ENCODE peak calls at places on chromosome 22, in five cellular contexts. One of them, this sample, is unnamed.
A peak's percentile ranks its signal among the peaks of the same experiment; 100 is the strongest.

GRCh38 chr22:38186429-38186828 is 4.8 kb upstream of the PLA2G6 start:
- DNase-seq in cardiac muscle cell: no peak
- DNase-seq in body of pancreas: no peak
- DNase-seq in sigmoid colon: no peak
- DNase-seq in kidney: no peak
- DNase-seq in this sample: no peak

GRCh38 chr22:25139062-25139461 is 60.6 kb upstream of the CRYBB3 start:
- DNase-seq in body of pancreas: peak; percentile 51
- DNase-seq in kidney: no peak
- DNase-seq in sigmoid colon: peak; percentile 74
- DNase-seq in cardiac muscle cell: no peak
- DNase-seq in this sample: no peak

GRCh38 chr22:46965552-46966494 is 203.4 kb downstream of the TBC1D22A start:
- DNase-seq in cardiac muscle cell: no peak
- DNase-seq in body of pancreas: no peak
- DNase-seq in sigmoid colon: peak; percentile 64
- DNase-seq in kidney: peak; percentile 56
- DNase-seq in this sample: no peak

GRCh38 chr22:40397436-40397835 is 27.0 kb downstream of the SGSM3 start:
- DNase-seq in kidney: no peak
- DNase-seq in body of pancreas: no peak
- DNase-seq in cardiac muscle cell: no peak
- DNase-seq in sigmoid colon: no peak
- DNase-seq in this sample: no peak

GRCh38 chr22:44567846-44568493 is 69.9 kb upstream of the RTL6 start:
- DNase-seq in sigmoid colon: peak; percentile 68
- DNase-seq in body of pancreas: peak; percentile 72
- DNase-seq in kidney: no peak
- DNase-seq in cardiac muscle cell: peak; percentile 51
- DNase-seq in this sample: peak; percentile 70

GRCh38 chr22:27769012-27769411 is 32.5 kb downstream of the MN1 start:
- DNase-seq in kidney: no peak
- DNase-seq in body of pancreas: no peak
- DNase-seq in cardiac muscle cell: no peak
- DNase-seq in sigmoid colon: no peak
- DNase-seq in this sample: no peak

GRCh38 chr22:38187413-38188212 is 6.0 kb upstream of the PLA2G6 start:
- DNase-seq in kidney: no peak
- DNase-seq in cardiac muscle cell: no peak
- DNase-seq in sigmoid colon: no peak
- DNase-seq in body of pancreas: peak; percentile 81
- DNase-seq in this sample: no peak

GRCh38 chr22:30390974-30391691 is 3.9 kb upstream of the RNF215 start:
- DNase-seq in cardiac muscle cell: peak; percentile 73
- DNase-seq in kidney: peak; percentile 84
- DNase-seq in body of pancreas: peak; percentile 81
- DNase-seq in sigmoid colon: no peak
- DNase-seq in this sample: peak; percentile 83

GRCh38 chr22:47291565-47292495 is 529.4 kb downstream of the TBC1D22A start:
- DNase-seq in cardiac muscle cell: no peak
- DNase-seq in body of pancreas: no peak
- DNase-seq in sigmoid colon: peak; percentile 46
- DNase-seq in kidney: no peak
- DNase-seq in this sample: no peak

GRCh38 chr22:26907366-26907765 is 250.0 kb downstream of the MIAT start:
- DNase-seq in cardiac muscle cell: no peak
- DNase-seq in kidney: no peak
- DNase-seq in body of pancreas: no peak
- DNase-seq in sigmoid colon: no peak
- DNase-seq in this sample: no peak

GRCh38 chr22:45007247-45007945 is 2.4 kb downstream of the PHF21B start:
- DNase-seq in cardiac muscle cell: peak; percentile 94
- DNase-seq in kidney: peak; percentile 81
- DNase-seq in body of pancreas: peak; percentile 33
- DNase-seq in sigmoid colon: no peak
- DNase-seq in this sample: peak; percentile 85

GRCh38 chr22:38873469-38874411 is 1.7 kb upstream of the CBX6 start:
- DNase-seq in kidney: no peak
- DNase-seq in cardiac muscle cell: no peak
- DNase-seq in body of pancreas: no peak
- DNase-seq in sigmoid colon: peak; percentile 53
- DNase-seq in this sample: no peak

GRCh38 chr22:49297871-49298721 is 529.6 kb downstream of the BRD1 start:
- DNase-seq in body of pancreas: no peak
- DNase-seq in cardiac muscle cell: no peak
- DNase-seq in sigmoid colon: no peak
- DNase-seq in kidney: no peak
- DNase-seq in this sample: no peak

GRCh38 chr22:45948081-45948648 is 28.8 kb downstream of the WNT7B start:
- DNase-seq in cardiac muscle cell: no peak
- DNase-seq in kidney: no peak
- DNase-seq in body of pancreas: no peak
- DNase-seq in sigmoid colon: no peak
- DNase-seq in this sample: peak; percentile 48

GRCh38 chr22:47175151-47175760 is 412.8 kb downstream of the TBC1D22A start:
- DNase-seq in body of pancreas: peak; percentile 6
- DNase-seq in sigmoid colon: peak; percentile 81
- DNase-seq in kidney: peak; percentile 71
- DNase-seq in cardiac muscle cell: no peak
- DNase-seq in this sample: no peak

GRCh38 chr22:17380711-17381087 is 11.4 kb downstream of the CECR2 start:
- DNase-seq in sigmoid colon: no peak
- DNase-seq in kidney: no peak
- DNase-seq in cardiac muscle cell: no peak
- DNase-seq in body of pancreas: no peak
- DNase-seq in this sample: no peak

GRCh38 chr22:20998411-20999336 is 3.2 kb downstream of the THAP7 start:
- DNase-seq in kidney: peak; percentile 61
- DNase-seq in cardiac muscle cell: no peak
- DNase-seq in sigmoid colon: no peak
- DNase-seq in body of pancreas: no peak
- DNase-seq in this sample: no peak

GRCh38 chr22:21000215-21000986 is 1.5 kb downstream of the THAP7 start:
- DNase-seq in kidney: peak; percentile 72
- DNase-seq in sigmoid colon: no peak
- DNase-seq in cardiac muscle cell: no peak
- DNase-seq in body of pancreas: no peak
- DNase-seq in this sample: no peak

GRCh38 chr22:20997536-20998257 is 4.2 kb downstream of the THAP7 start:
- DNase-seq in kidney: peak; percentile 65
- DNase-seq in sigmoid colon: no peak
- DNase-seq in cardiac muscle cell: no peak
- DNase-seq in body of pancreas: no peak
- DNase-seq in this sample: no peak

GRCh38 chr22:21000987-21001600 is 824 bp downstream of the THAP7 start:
- DNase-seq in kidney: no peak
- DNase-seq in body of pancreas: no peak
- DNase-seq in sigmoid colon: no peak
- DNase-seq in cardiac muscle cell: no peak
- DNase-seq in this sample: no peak

GRCh38 chr22:20999350-21000214 is 2.3 kb downstream of the THAP7 start:
- DNase-seq in kidney: peak; percentile 80
- DNase-seq in body of pancreas: no peak
- DNase-seq in sigmoid colon: no peak
- DNase-seq in cardiac muscle cell: no peak
- DNase-seq in this sample: no peak
- H3K36me3 ChIP-seq in kidney: peaks cover 5% of the 10 kb centered on the region
- H3K36me3 ChIP-seq in body of pancreas: no peaks in the 10 kb centered on the region
- H3K36me3 ChIP-seq in sigmoid colon: peaks cover 56% of the 10 kb centered on the region
- H3K36me3 ChIP-seq in cardiac muscle cell: peaks cover 10% of the 10 kb centered on the region
- H3K36me3 ChIP-seq in this sample: peaks cover 42% of the 10 kb centered on the region

DNA sequence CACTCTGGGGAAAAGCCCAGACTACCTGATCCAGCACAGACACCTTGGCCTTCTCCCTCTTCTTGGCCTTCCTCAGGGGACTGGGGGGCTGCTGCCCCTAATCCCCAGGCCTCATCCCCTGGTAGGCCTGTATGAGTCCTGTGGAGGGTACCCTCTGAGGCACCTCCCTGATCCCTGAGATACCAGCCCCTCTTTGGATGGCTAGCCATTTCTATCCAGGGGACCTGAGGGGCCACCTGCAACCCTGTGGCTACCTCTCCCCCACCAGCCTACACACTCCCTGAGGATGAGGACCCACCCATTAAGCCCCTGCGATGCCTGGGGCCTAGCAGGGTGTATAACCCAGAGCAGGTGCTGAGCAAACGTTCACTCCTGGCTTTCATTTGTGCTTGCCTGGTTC is 54.6 kb downstream of the HIRA start:
- DNase-seq in sigmoid colon: peak; percentile 11
- DNase-seq in body of pancreas: no peak
- DNase-seq in cardiac muscle cell: no peak
- DNase-seq in kidney: no peak
- DNase-seq in this sample: no peak
- H3K36me3 ChIP-seq in sigmoid colon: peaks cover 82% of the 10 kb centered on the region
- H3K36me3 ChIP-seq in body of pancreas: peaks cover 11% of the 10 kb centered on the region
- H3K36me3 ChIP-seq in cardiac muscle cell: peaks cover 79% of the 10 kb centered on the region
- H3K36me3 ChIP-seq in kidney: peaks cover 43% of the 10 kb centered on the region
- H3K36me3 ChIP-seq in this sample: peaks cover 61% of the 10 kb centered on the region

GRCh38 chr22:36227396-36227795 is 11.9 kb downstream of the APOL2 start:
- DNase-seq in sigmoid colon: no peak
- DNase-seq in body of pancreas: no peak
- DNase-seq in kidney: no peak
- DNase-seq in cardiac muscle cell: no peak
- DNase-seq in this sample: no peak
- H3K36me3 ChIP-seq in sigmoid colon: peaks cover 48% of the 10 kb centered on the region
- H3K36me3 ChIP-seq in body of pancreas: no peaks in the 10 kb centered on the region
- H3K36me3 ChIP-seq in kidney: peaks cover 22% of the 10 kb centered on the region
- H3K36me3 ChIP-seq in cardiac muscle cell: no peaks in the 10 kb centered on the region
- H3K36me3 ChIP-seq in this sample: no peaks in the 10 kb centered on the region

GRCh38 chr22:41885576-41885975 is 29.3 kb downstream of the SHISA8 start:
- DNase-seq in body of pancreas: no peak
- DNase-seq in cardiac muscle cell: no peak
- DNase-seq in kidney: no peak
- DNase-seq in sigmoid colon: no peak
- DNase-seq in this sample: no peak
- H3K36me3 ChIP-seq in body of pancreas: peaks cover 9% of the 10 kb centered on the region
- H3K36me3 ChIP-seq in cardiac muscle cell: peaks cover 93% of the 10 kb centered on the region
- H3K36me3 ChIP-seq in kidney: peaks cover 52% of the 10 kb centered on the region
- H3K36me3 ChIP-seq in sigmoid colon: peaks cover 97% of the 10 kb centered on the region
- H3K36me3 ChIP-seq in this sample: peaks cover 98% of the 10 kb centered on the region

DNA sequence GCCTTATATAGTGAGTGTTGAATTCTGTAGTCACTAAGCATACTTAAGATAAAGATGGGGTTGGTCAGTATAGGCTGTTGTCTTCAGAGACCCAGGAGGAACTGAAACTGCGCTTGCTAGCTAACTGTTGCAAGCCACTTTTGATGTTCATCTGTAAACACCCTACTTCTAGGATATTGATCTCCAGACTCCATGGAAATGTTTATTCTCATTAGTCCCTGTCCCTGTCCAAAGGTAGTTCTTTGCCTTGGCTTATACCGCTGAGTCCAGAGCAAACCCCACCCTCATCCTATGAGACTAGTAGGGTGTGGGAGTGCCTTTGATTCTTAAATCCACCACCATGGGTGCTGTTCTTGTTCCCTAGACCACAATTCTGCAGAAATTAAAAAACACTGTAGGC is 36.4 kb downstream of the DEPDC5 start:
- DNase-seq in kidney: no peak
- DNase-seq in body of pancreas: no peak
- DNase-seq in cardiac muscle cell: no peak
- DNase-seq in sigmoid colon: no peak
- DNase-seq in this sample: no peak
- H3K36me3 ChIP-seq in kidney: no peaks in the 10 kb centered on the region
- H3K36me3 ChIP-seq in body of pancreas: no peaks in the 10 kb centered on the region
- H3K36me3 ChIP-seq in cardiac muscle cell: peaks cover 2% of the 10 kb centered on the region
- H3K36me3 ChIP-seq in sigmoid colon: peaks cover 46% of the 10 kb centered on the region
- H3K36me3 ChIP-seq in this sample: no peaks in the 10 kb centered on the region